ENCODE peak calls at places on chromosome 10, in eight cellular contexts. One of them, this sample, is unnamed. For H3K9me3, the result is how much of the 10 kb centered on the place peaks cover.

GRCh38 chr10:43203491-43204393 is 63.1 kb downstream of the RASGEF1A start:
- DNase-seq in pancreas: peak
- DNase-seq in Panc1: peak
- DNase-seq in IMR-90: no peak
- DNase-seq in tibial nerve: peak
- DNase-seq in uterus: peak
- DNase-seq in CD4-positive, alpha-beta T cell: no peak
- DNase-seq in CD8-positive, alpha-beta T cell: no peak
- DNase-seq in this sample: peak

GRCh38 chr10:98295907-98296306 is 27.9 kb upstream of the LOXL4 start:
- DNase-seq in pancreas: no peak
- DNase-seq in Panc1: no peak
- DNase-seq in IMR-90: peak
- DNase-seq in tibial nerve: no peak
- DNase-seq in uterus: no peak
- DNase-seq in CD4-positive, alpha-beta T cell: no peak
- DNase-seq in CD8-positive, alpha-beta T cell: no peak
- DNase-seq in this sample: no peak

GRCh38 chr10:58320351-58321065 is 14.3 kb upstream of the UBE2D1 start:
- DNase-seq in pancreas: no peak
- DNase-seq in Panc1: no peak
- DNase-seq in IMR-90: no peak
- DNase-seq in tibial nerve: no peak
- DNase-seq in uterus: no peak
- DNase-seq in CD4-positive, alpha-beta T cell: no peak
- DNase-seq in CD8-positive, alpha-beta T cell: no peak
- DNase-seq in this sample: no peak

GRCh38 chr10:113692271-113692670 is 12.6 kb downstream of the CASP7 start:
- DNase-seq in pancreas: no peak
- DNase-seq in Panc1: no peak
- DNase-seq in IMR-90: no peak
- DNase-seq in tibial nerve: no peak
- DNase-seq in uterus: no peak
- DNase-seq in CD4-positive, alpha-beta T cell: no peak
- DNase-seq in CD8-positive, alpha-beta T cell: no peak
- DNase-seq in this sample: no peak

GRCh38 chr10:124601431-124602120 is 140.0 kb downstream of the LHPP start:
- DNase-seq in pancreas: no peak
- DNase-seq in Panc1: no peak
- DNase-seq in IMR-90: no peak
- DNase-seq in tibial nerve: no peak
- DNase-seq in uterus: no peak
- DNase-seq in CD4-positive, alpha-beta T cell: no peak
- DNase-seq in CD8-positive, alpha-beta T cell: no peak
- DNase-seq in this sample: no peak

GRCh38 chr10:88278912-88279311 is 304.2 kb downstream of the RNLS start:
- DNase-seq in pancreas: no peak
- DNase-seq in Panc1: no peak
- DNase-seq in IMR-90: no peak
- DNase-seq in tibial nerve: no peak
- DNase-seq in uterus: no peak
- DNase-seq in CD4-positive, alpha-beta T cell: no peak
- DNase-seq in CD8-positive, alpha-beta T cell: no peak
- DNase-seq in this sample: no peak

GRCh38 chr10:79108728-79109127 is 40.0 kb downstream of the ZMIZ1 start:
- DNase-seq in pancreas: no peak
- DNase-seq in Panc1: no peak
- DNase-seq in IMR-90: no peak
- DNase-seq in tibial nerve: no peak
- DNase-seq in uterus: no peak
- DNase-seq in CD4-positive, alpha-beta T cell: no peak
- DNase-seq in CD8-positive, alpha-beta T cell: no peak
- DNase-seq in this sample: no peak

GRCh38 chr10:6124666-6125065 is 35.8 kb downstream of the RBM17 start:
- DNase-seq in pancreas: no peak
- DNase-seq in Panc1: no peak
- DNase-seq in IMR-90: no peak
- DNase-seq in tibial nerve: no peak
- DNase-seq in uterus: no peak
- DNase-seq in CD4-positive, alpha-beta T cell: no peak
- DNase-seq in CD8-positive, alpha-beta T cell: no peak
- DNase-seq in this sample: no peak

GRCh38 chr10:126080879-126081331 is 184.5 kb downstream of the FANK1 start:
- DNase-seq in pancreas: no peak
- DNase-seq in Panc1: no peak
- DNase-seq in IMR-90: peak
- DNase-seq in tibial nerve: no peak
- DNase-seq in uterus: no peak
- DNase-seq in CD4-positive, alpha-beta T cell: no peak
- DNase-seq in CD8-positive, alpha-beta T cell: no peak
- DNase-seq in this sample: no peak

GRCh38 chr10:132458595-132459251 is 61.7 kb downstream of the PWWP2B start:
- DNase-seq in pancreas: peak
- DNase-seq in Panc1: no peak
- DNase-seq in IMR-90: no peak
- DNase-seq in tibial nerve: no peak
- DNase-seq in uterus: peak
- DNase-seq in CD4-positive, alpha-beta T cell: peak
- DNase-seq in CD8-positive, alpha-beta T cell: peak
- DNase-seq in this sample: peak

GRCh38 chr10:77431209-77431611 is 206.4 kb downstream of the KCNMA1 start:
- DNase-seq in pancreas: no peak
- DNase-seq in Panc1: no peak
- DNase-seq in IMR-90: no peak
- DNase-seq in tibial nerve: no peak
- DNase-seq in uterus: no peak
- DNase-seq in CD4-positive, alpha-beta T cell: no peak
- DNase-seq in CD8-positive, alpha-beta T cell: no peak
- DNase-seq in this sample: no peak

GRCh38 chr10:92593553-92594046 is 670 bp downstream of the KIF11 start:
- DNase-seq in pancreas: no peak
- DNase-seq in Panc1: no peak
- DNase-seq in IMR-90: no peak
- DNase-seq in tibial nerve: no peak
- DNase-seq in uterus: no peak
- DNase-seq in CD4-positive, alpha-beta T cell: no peak
- DNase-seq in CD8-positive, alpha-beta T cell: no peak
- DNase-seq in this sample: no peak

GRCh38 chr10:118557946-118558345 is 37.5 kb downstream of the PRLHR start:
- DNase-seq in pancreas: no peak
- DNase-seq in Panc1: no peak
- DNase-seq in IMR-90: no peak
- DNase-seq in tibial nerve: no peak
- DNase-seq in uterus: no peak
- DNase-seq in CD4-positive, alpha-beta T cell: no peak
- DNase-seq in CD8-positive, alpha-beta T cell: no peak
- DNase-seq in this sample: no peak

GRCh38 chr10:130105724-130106123 is 4.9 kb downstream of the C10orf143 start:
- DNase-seq in pancreas: no peak
- DNase-seq in Panc1: no peak
- DNase-seq in IMR-90: no peak
- DNase-seq in tibial nerve: no peak
- DNase-seq in uterus: no peak
- DNase-seq in CD4-positive, alpha-beta T cell: no peak
- DNase-seq in CD8-positive, alpha-beta T cell: no peak
- DNase-seq in this sample: no peak

GRCh38 chr10:103632247-103632642 is 138.7 kb downstream of the NEURL1 start:
- DNase-seq in pancreas: no peak
- DNase-seq in Panc1: no peak
- DNase-seq in IMR-90: no peak
- DNase-seq in tibial nerve: no peak
- DNase-seq in uterus: no peak
- DNase-seq in CD4-positive, alpha-beta T cell: no peak
- DNase-seq in CD8-positive, alpha-beta T cell: no peak
- DNase-seq in this sample: no peak

GRCh38 chr10:5975641-5976473 is 1.5 kb downstream of the IL15RA start:
- DNase-seq in pancreas: no peak
- DNase-seq in Panc1: no peak
- DNase-seq in IMR-90: peak
- DNase-seq in tibial nerve: no peak
- DNase-seq in uterus: peak
- DNase-seq in CD4-positive, alpha-beta T cell: no peak
- DNase-seq in CD8-positive, alpha-beta T cell: peak
- DNase-seq in this sample: peak

GRCh38 chr10:102645388-102645740 is 1.1 kb downstream of the TRIM8 start:
- DNase-seq in pancreas: peak
- DNase-seq in Panc1: peak
- DNase-seq in IMR-90: peak
- DNase-seq in tibial nerve: peak
- DNase-seq in uterus: peak
- DNase-seq in CD4-positive, alpha-beta T cell: peak
- DNase-seq in CD8-positive, alpha-beta T cell: no peak
- DNase-seq in this sample: peak

GRCh38 chr10:80498039-80498832 is 39.5 kb upstream of the SH2D4B start:
- DNase-seq in pancreas: no peak
- DNase-seq in Panc1: no peak
- DNase-seq in IMR-90: no peak
- DNase-seq in tibial nerve: no peak
- DNase-seq in uterus: no peak
- DNase-seq in CD4-positive, alpha-beta T cell: no peak
- DNase-seq in CD8-positive, alpha-beta T cell: no peak
- DNase-seq in this sample: no peak

GRCh38 chr10:2244476-2244875 is 507.2 kb upstream of the ADARB2 start:
- DNase-seq in pancreas: no peak
- DNase-seq in Panc1: no peak
- DNase-seq in IMR-90: no peak
- DNase-seq in tibial nerve: no peak
- DNase-seq in uterus: no peak
- DNase-seq in CD4-positive, alpha-beta T cell: no peak
- DNase-seq in CD8-positive, alpha-beta T cell: no peak
- DNase-seq in this sample: no peak

GRCh38 chr10:33638891-33639290 is 304.4 kb upstream of the NRP1 start:
- DNase-seq in pancreas: no peak
- DNase-seq in Panc1: no peak
- DNase-seq in IMR-90: no peak
- DNase-seq in tibial nerve: no peak
- DNase-seq in uterus: no peak
- DNase-seq in CD4-positive, alpha-beta T cell: no peak
- DNase-seq in CD8-positive, alpha-beta T cell: no peak
- DNase-seq in this sample: no peak

GRCh38 chr10:35409094-35409582 is 72.8 kb downstream of the CCNY start:
- DNase-seq in pancreas: peak
- DNase-seq in Panc1: no peak
- DNase-seq in IMR-90: peak
- DNase-seq in tibial nerve: no peak
- DNase-seq in uterus: no peak
- DNase-seq in CD4-positive, alpha-beta T cell: no peak
- DNase-seq in CD8-positive, alpha-beta T cell: no peak
- DNase-seq in this sample: no peak

GRCh38 chr10:30725661-30726060 is 96.1 kb upstream of the LYZL2 start:
- DNase-seq in pancreas: no peak
- DNase-seq in Panc1: no peak
- DNase-seq in IMR-90: no peak
- DNase-seq in tibial nerve: no peak
- DNase-seq in uterus: no peak
- DNase-seq in CD4-positive, alpha-beta T cell: no peak
- DNase-seq in CD8-positive, alpha-beta T cell: no peak
- DNase-seq in this sample: no peak

GRCh38 chr10:112507988-112508387 is 61.0 kb downstream of the VTI1A start:
- DNase-seq in pancreas: no peak
- DNase-seq in Panc1: no peak
- DNase-seq in IMR-90: no peak
- DNase-seq in tibial nerve: no peak
- DNase-seq in uterus: no peak
- DNase-seq in CD4-positive, alpha-beta T cell: no peak
- DNase-seq in CD8-positive, alpha-beta T cell: no peak
- DNase-seq in this sample: no peak

GRCh38 chr10:117162093-117163021 is 24.3 kb upstream of the VAX1 start:
- DNase-seq in pancreas: no peak
- DNase-seq in Panc1: no peak
- DNase-seq in IMR-90: no peak
- DNase-seq in tibial nerve: no peak
- DNase-seq in uterus: no peak
- DNase-seq in CD4-positive, alpha-beta T cell: no peak
- DNase-seq in CD8-positive, alpha-beta T cell: no peak
- DNase-seq in this sample: no peak

GRCh38 chr10:28698075-28698474 is 20.8 kb downstream of the BAMBI start:
- DNase-seq in pancreas: no peak
- DNase-seq in Panc1: no peak
- DNase-seq in IMR-90: no peak
- DNase-seq in tibial nerve: no peak
- DNase-seq in uterus: no peak
- DNase-seq in CD4-positive, alpha-beta T cell: no peak
- DNase-seq in CD8-positive, alpha-beta T cell: no peak
- DNase-seq in this sample: no peak
- H3K9me3 ChIP-seq in pancreas: under half
- H3K9me3 ChIP-seq in Panc1: under half
- H3K9me3 ChIP-seq in IMR-90: under half
- H3K9me3 ChIP-seq in tibial nerve: under half
- H3K9me3 ChIP-seq in uterus: under half
- H3K9me3 ChIP-seq in CD4-positive, alpha-beta T cell: under half
- H3K9me3 ChIP-seq in CD8-positive, alpha-beta T cell: under half
- H3K9me3 ChIP-seq in this sample: under half

DNA sequence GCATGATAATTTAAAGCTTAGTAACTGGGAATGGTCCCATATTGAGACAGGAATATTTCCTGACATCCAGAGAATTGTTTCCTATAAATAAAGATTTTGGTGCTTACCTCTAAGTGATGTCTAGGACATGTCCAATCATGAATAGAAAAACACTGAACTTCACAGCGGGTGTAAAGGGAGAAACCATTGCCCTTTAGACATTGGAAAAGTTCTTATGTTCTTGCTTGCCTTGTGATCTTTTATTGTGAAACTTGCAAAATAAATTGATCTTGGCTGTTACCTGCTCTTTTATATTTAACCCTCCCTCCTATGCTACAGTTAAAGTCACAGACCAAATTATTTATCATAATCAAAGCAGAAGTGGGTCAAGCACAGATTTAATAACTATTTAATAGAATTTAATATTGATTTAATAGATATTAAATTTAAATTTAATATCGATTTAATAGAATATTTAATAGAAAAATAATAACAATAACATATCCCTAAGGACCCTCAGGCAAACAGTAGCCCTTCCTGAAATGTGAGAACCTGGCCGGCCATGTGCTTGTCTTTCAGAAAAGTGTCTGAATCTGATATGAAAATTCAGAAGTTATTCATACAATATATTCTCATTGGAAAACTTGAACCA is 47.0 kb upstream of the AKR1C1 start:
- DNase-seq in pancreas: no peak
- DNase-seq in Panc1: no peak
- DNase-seq in IMR-90: no peak
- DNase-seq in tibial nerve: no peak
- DNase-seq in uterus: no peak
- DNase-seq in CD4-positive, alpha-beta T cell: no peak
- DNase-seq in CD8-positive, alpha-beta T cell: no peak
- DNase-seq in this sample: no peak
- TF ChIP-seq CTCF in pancreas: no peak
- TF ChIP-seq CTCF in Panc1: no peak
- TF ChIP-seq CTCF in IMR-90: no peak
- TF ChIP-seq CTCF in tibial nerve: no peak
- TF ChIP-seq CTCF in uterus: no peak
- TF ChIP-seq CTCF in CD4-positive, alpha-beta T cell: no peak
- TF ChIP-seq CTCF in CD8-positive, alpha-beta T cell: no peak
- TF ChIP-seq CTCF in this sample: no peak

GRCh38 chr10:75042292-75042974 is 69.0 kb upstream of the SAMD8 start:
- DNase-seq in pancreas: no peak
- DNase-seq in Panc1: no peak
- DNase-seq in IMR-90: peak
- DNase-seq in tibial nerve: no peak
- DNase-seq in uterus: no peak
- DNase-seq in CD4-positive, alpha-beta T cell: no peak
- DNase-seq in CD8-positive, alpha-beta T cell: no peak
- DNase-seq in this sample: no peak
- H3K9me3 ChIP-seq in pancreas: under half
- H3K9me3 ChIP-seq in Panc1: under half
- H3K9me3 ChIP-seq in IMR-90: under half
- H3K9me3 ChIP-seq in tibial nerve: under half
- H3K9me3 ChIP-seq in uterus: under half
- H3K9me3 ChIP-seq in CD4-positive, alpha-beta T cell: under half
- H3K9me3 ChIP-seq in CD8-positive, alpha-beta T cell: under half
- H3K9me3 ChIP-seq in this sample: under half

GRCh38 chr10:59833810-59834209 is 72.5 kb downstream of the CCDC6 start:
- DNase-seq in pancreas: no peak
- DNase-seq in Panc1: no peak
- DNase-seq in IMR-90: no peak
- DNase-seq in tibial nerve: no peak
- DNase-seq in uterus: no peak
- DNase-seq in CD4-positive, alpha-beta T cell: no peak
- DNase-seq in CD8-positive, alpha-beta T cell: no peak
- DNase-seq in this sample: no peak
- TF ChIP-seq CTCF in pancreas: no peak
- TF ChIP-seq CTCF in Panc1: no peak
- TF ChIP-seq CTCF in IMR-90: no peak
- TF ChIP-seq CTCF in tibial nerve: no peak
- TF ChIP-seq CTCF in uterus: no peak
- TF ChIP-seq CTCF in CD4-positive, alpha-beta T cell: no peak
- TF ChIP-seq CTCF in CD8-positive, alpha-beta T cell: no peak
- TF ChIP-seq CTCF in this sample: no peak

This sample was measured in lower lobe of right lung.